ENCODE peak calls at places on chromosomes 13 and 19, in six cellular contexts. J is neural progenitor cell; B is psoas muscle; H is GM23248; V is uterus; O is effector memory CD4-positive, alpha-beta T cell. A is an unnamed sample.

GRCh38 chr19:24159707-24160106 is 72.7 kb downstream of the ZNF254 start:
- DNase-seq in J (no peak), B (no peak), H (peak), V (no peak), O (no peak), A (no peak)

GRCh38 chr19:50496189-50497029 is 14.6 kb downstream of the JOSD2 start:
- DNase-seq in J (peak), B (peak), H (no peak), V (peak), O (no peak), A (peak)

GRCh38 chr13:47085346-47085745 is 188.5 kb upstream of the HTR2A start:
- DNase-seq in J (no peak), B (no peak), H (peak), V (no peak), O (no peak), A (no peak)

GRCh38 chr13:31469377-31469776 is 269.6 kb downstream of the B3GLCT start:
- DNase-seq in J (no peak), B (no peak), H (no peak), V (no peak), O (no peak), A (no peak)

GRCh38 chr13:84648069-84648640 is 765.9 kb upstream of the SLITRK1 start:
- DNase-seq in J (no peak), B (no peak), H (peak), V (no peak), O (no peak), A (no peak)

GRCh38 chr13:49877629-49878218 is 58.4 kb downstream of the SPRYD7 start:
- DNase-seq in J (peak), B (no peak), H (no peak), V (no peak), O (no peak), A (no peak)

GRCh38 chr19:7849631-7850428 is 19.8 kb downstream of the EVI5L start:
- DNase-seq in J (no peak), B (no peak), H (no peak), V (no peak), O (no peak), A (no peak)

GRCh38 chr19:45598267-45599011 is 3.6 kb downstream of the GPR4 start:
- DNase-seq in J (no peak), B (no peak), H (peak), V (no peak), O (no peak), A (no peak)

GRCh38 chr19:12777217-12778019 is 2.1 kb upstream of the HOOK2 start:
- DNase-seq in J (peak), B (peak), H (peak), V (peak), O (peak), A (peak)

GRCh38 chr19:51660975-51661600 is 14.5 kb upstream of the SIGLEC14 start:
- DNase-seq in J (peak), B (peak), H (peak), V (peak), O (peak), A (peak)

GRCh38 chr13:113633485-113633873 is 24.5 kb downstream of the ATP4B start:
- DNase-seq in J (no peak), B (peak), H (no peak), V (no peak), O (no peak), A (no peak)

GRCh38 chr13:43377955-43378354 is 354.6 kb downstream of the DNAJC15 start:
- DNase-seq in J (no peak), B (no peak), H (peak), V (no peak), O (no peak), A (no peak)

GRCh38 chr19:34178276-34178614 is 5.9 kb downstream of the LSM14A start:
- DNase-seq in J (no peak), B (no peak), H (peak), V (no peak), O (no peak), A (no peak)

GRCh38 chr19:10553943-10554381 is 10.3 kb downstream of the ATG4D start:
- DNase-seq in J (no peak), B (peak), H (no peak), V (no peak), O (peak), A (peak)

GRCh38 chr19:49155005-49155826 is at the start of gene HRC:
- DNase-seq in J (no peak), B (peak), H (no peak), V (no peak), O (no peak), A (no peak)

GRCh38 chr13:25217023-25217909 is 45.2 kb upstream of the AMER2 start:
- DNase-seq in J (no peak), B (no peak), H (peak), V (no peak), O (no peak), A (no peak)

DNA sequence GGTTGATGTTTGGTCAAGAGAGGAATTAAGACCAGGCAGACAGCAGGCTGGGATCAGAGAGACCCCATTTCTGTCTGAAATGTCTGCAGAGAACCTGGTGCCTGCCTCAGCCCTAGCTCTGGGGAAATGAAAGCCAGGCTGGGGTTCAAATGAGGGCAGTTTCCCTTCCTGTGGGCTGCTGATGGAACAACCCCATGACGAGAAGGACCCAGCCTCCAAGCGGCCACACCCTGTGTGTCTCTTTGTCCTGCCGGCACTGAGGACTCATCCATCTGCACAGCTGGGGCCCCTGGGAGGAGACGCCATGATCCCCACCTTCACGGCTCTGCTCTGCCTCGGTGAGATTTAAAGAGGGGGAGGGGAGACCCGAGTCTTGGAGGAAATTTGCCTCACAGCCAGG is at the start of gene LILRB4:
- DNase-seq in J (no peak), B (peak), H (no peak), V (no peak), O (no peak), A (no peak)
- H3K27ac ChIP-seq in J (no peak), B (no peak), H (no peak), V (no peak), O (no peak), A (no peak)

DNA sequence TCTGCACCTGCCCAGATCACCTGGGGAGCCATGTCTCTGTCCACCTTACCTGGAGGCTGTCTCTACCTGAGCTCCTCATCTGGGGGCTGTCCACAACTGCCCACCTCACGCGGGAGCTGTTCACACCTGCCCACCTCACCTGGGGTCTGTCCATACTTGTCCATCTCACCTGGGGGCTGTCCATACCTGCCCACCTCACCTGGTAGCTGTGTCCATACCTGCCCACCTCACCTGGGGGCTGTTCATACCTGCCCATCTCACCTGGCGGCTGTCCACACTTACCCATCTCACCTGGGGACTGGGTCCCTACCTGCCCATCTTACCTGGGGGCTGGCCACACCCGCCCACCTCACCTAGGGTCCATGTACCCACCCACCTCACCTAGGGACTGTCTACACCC is 10.0 kb upstream of the CPAMD8 start:
- DNase-seq in J (no peak), B (no peak), H (no peak), V (no peak), O (no peak), A (no peak)
- H3K4me3 ChIP-seq in J (no peak), B (no peak), H (no peak), V (no peak), O (no peak), A (no peak)

DNA sequence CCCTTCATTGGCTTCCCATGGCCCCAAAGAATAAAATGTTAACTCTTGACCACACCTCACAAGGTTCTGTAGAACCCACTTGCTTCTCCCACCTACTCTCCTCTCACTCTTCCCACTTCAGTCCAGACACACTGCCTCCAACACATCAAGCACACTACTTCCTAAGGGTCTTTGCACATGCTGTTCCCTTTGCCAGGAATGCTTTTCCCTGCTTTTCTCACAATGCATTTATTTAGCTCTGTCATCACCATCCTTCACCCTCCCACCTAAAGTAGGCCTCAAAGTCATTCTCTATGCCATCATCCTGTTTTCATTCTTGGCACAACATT is 7.9 kb downstream of the IFNL1 start:
- DNase-seq in J (no peak), B (no peak), H (no peak), V (no peak), O (no peak), A (no peak)
- H3K27ac ChIP-seq in J (no peak), B (no peak), H (no peak), V (no peak), O (no peak), A (no peak)

DNA sequence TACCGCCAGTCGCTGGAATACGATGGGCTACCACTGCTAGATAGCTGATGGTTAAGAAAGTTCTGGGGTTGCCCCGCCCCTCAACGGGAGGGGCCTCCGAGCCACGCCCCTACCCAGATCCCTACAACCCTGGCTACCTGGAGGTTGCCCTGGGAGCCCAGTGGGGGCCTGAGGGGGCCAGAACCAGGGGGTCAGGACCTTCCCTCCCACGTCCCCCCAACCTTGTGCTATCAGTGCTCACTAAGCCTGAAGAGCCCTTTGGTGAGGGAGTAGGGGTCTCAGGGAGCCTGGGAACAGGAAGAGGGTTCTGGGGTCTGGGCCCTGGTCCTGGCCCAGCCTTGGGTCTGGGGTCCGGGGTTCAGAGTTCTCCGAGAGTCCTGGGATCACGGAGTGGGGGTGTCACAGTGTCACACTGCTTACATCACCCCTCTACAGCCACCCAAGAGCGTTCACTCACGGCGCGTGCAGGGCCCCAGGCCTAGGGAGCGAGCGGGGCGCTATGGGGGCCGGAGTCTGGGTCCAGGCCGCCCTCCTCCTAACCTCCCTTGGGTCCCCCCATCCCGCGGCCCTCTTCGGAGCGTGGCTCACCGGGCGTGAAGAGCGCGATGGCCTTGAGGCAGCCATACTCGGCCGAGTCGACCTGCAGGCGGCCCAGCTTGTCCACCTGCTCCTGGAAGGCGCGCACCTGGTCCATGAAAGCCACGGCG is 9.0 kb downstream of the OCEL1 start:
- DNase-seq in J (peak), B (peak), H (peak), V (peak), O (peak), A (no peak)
- H3K4me3 ChIP-seq in J (peak), B (peak), H (peak), V (peak), O (peak), A (peak)

GRCh38 chr19:38975214-38975860 is at the start of gene FBXO17:
- DNase-seq in J (peak), B (peak), H (peak), V (peak), O (no peak), A (peak)

GRCh38 chr19:38975861-38976271 is 324 bp upstream of the FBXO17 start:
- DNase-seq in J (peak), B (no peak), H (peak), V (no peak), O (no peak), A (peak)

GRCh38 chr19:38971672-38972071 is 3.9 kb downstream of the FBXO17 start:
- DNase-seq in J (no peak), B (no peak), H (peak), V (no peak), O (no peak), A (no peak)

GRCh38 chr19:38977445-38978314 is 2.1 kb upstream of the FBXO17 start:
- DNase-seq in J (no peak), B (no peak), H (peak), V (no peak), O (no peak), A (no peak)

DNA sequence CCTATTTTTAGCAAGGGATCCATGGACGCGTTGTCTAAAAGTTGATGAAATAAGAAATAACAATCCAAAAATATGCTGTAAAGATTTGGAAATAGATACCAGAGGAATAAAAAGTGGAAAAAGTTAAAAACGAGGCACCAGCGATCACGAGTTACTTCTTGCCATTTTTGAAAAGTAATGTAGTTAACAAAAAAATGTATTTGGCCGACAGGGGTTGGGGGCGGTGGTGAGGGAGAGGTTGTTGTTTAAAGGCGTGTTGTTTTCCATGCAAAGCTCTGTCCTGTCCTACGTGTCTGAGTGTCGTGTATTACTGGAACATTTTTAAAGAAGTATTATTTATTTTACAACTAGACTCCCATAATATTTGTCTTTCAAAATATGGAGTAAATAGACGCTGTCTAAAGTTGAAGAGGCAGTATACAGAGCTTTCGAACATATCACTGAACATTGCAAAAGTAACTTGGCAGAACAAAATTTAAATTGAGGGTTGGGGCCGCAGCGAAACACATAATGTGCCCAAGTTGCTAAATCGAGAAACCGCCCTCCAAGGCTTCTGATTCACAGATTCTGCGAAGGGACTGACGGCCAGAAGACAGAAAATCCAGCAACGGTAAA is 836 bp downstream of the FBXO17 start:
- DNase-seq in J (no peak), B (no peak), H (peak), V (no peak), O (no peak), A (no peak)
- H3K27ac ChIP-seq in J (no peak), B (peak), H (peak), V (peak), O (no peak), A (no peak)

GRCh38 chr13:68927387-68928026 is 1180.1 kb upstream of the ATXN8OS start:
- DNase-seq in J (peak), B (no peak), H (no peak), V (no peak), O (no peak), A (no peak)
- H3K4me3 ChIP-seq in J (no peak), B (no peak), H (no peak), V (no peak), O (no peak), A (no peak)

GRCh38 chr19:2474232-2475017 is 1.5 kb upstream of the GADD45B start:
- DNase-seq in J (peak), B (peak), H (peak), V (peak), O (peak), A (peak)
- H3K27ac ChIP-seq in J (no peak), B (peak), H (peak), V (peak), O (peak), A (no peak)

DNA sequence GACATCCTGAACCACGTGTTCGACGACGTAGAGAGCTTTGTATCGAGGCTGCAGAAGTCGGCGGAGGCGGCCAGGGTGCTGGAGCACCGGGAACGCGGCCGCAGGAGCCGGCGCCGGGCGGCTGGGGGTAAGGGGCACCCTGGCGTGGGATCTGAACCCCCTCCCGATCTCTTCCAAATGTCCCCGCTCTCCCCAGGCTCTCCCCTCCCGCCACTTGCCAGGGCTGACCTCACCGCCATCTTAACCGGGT is 6.0 kb downstream of the EPS8L1 start:
- DNase-seq in J (no peak), B (no peak), H (no peak), V (no peak), O (no peak), A (no peak)
- H3K4me3 ChIP-seq in J (peak), B (peak), H (no peak), V (no peak), O (peak), A (no peak)